ENCODE peak calls at places on chromosomes 11 and 22, in four cellular contexts. R is suprapubic skin, D is tibial nerve, N is sigmoid colon. K is an unnamed sample.

GRCh38 chr11:132099692-132100091 is 729.3 kb downstream of the NTM start:
- DNase-seq in R (no peak), D (peak; percentile 17), N (no peak), K (no peak)

GRCh38 chr22:41361716-41362310 is 19.9 kb upstream of the TEF start:
- DNase-seq in R (no peak), D (no peak), N (no peak), K (no peak)

GRCh38 chr22:39818050-39818449 is 75.5 kb downstream of the ENTHD1 start:
- DNase-seq in R (no peak), D (no peak), N (no peak), K (no peak)

GRCh38 chr11:110921742-110922200 is 209.5 kb upstream of the ARHGAP20 start:
- DNase-seq in R (no peak), D (no peak), N (peak; percentile 64), K (no peak)

GRCh38 chr22:24953294-24954113 is 988 bp downstream of the KIAA1671 start:
- DNase-seq in R (no peak), D (no peak), N (peak; percentile 69), K (peak; percentile 58)

GRCh38 chr11:1121343-1122331 is 36.1 kb upstream of the MUC5AC start:
- DNase-seq in R (peak; percentile 74), D (no peak), N (peak; percentile 59), K (peak; percentile 6)

GRCh38 chr22:38082986-38083710 is 836 bp downstream of the SLC16A8 start:
- DNase-seq in R (no peak), D (no peak), N (no peak), K (no peak)

GRCh38 chr11:67463680-67464410 is 5.2 kb downstream of the TMEM134 start:
- DNase-seq in R (peak; percentile 87), D (peak; percentile 58), N (peak; percentile 90), K (peak; percentile 69)

GRCh38 chr11:105000167-105000566 is 22.8 kb downstream of the CASP5 start:
- DNase-seq in R (no peak), D (no peak), N (no peak), K (no peak)

GRCh38 chr11:27253200-27253599 is 109.8 kb downstream of the CCDC34 start:
- DNase-seq in R (no peak), D (no peak), N (no peak), K (no peak)

DNA sequence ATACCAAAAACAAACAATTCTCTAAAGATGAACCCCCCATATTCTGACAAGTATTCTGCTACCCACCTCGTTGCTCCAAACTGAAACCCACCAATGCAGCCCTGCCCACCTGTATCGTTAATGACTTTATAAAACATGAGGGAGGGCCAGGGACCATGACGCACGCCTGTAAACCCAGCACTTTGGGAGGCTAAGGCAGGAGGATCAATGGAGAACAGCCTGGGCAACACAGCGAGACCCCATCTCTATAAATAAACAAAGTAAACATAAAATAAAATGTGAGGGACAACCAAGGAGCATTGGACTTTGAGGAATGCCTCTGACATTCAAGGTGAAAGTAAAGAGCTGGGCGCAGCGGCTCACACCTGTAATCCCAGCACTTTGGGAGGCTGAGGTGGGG is 39.8 kb upstream of the ATXN10 start:
- DNase-seq in R (no peak), D (no peak), N (peak; percentile 17), K (no peak)
- H3K4me1 ChIP-seq in R (peaks cover 6% of the 10 kb centered on the region), D (no peaks in the 10 kb centered on the region), N (peaks cover 6% of the 10 kb centered on the region), K (no peaks in the 10 kb centered on the region)

DNA sequence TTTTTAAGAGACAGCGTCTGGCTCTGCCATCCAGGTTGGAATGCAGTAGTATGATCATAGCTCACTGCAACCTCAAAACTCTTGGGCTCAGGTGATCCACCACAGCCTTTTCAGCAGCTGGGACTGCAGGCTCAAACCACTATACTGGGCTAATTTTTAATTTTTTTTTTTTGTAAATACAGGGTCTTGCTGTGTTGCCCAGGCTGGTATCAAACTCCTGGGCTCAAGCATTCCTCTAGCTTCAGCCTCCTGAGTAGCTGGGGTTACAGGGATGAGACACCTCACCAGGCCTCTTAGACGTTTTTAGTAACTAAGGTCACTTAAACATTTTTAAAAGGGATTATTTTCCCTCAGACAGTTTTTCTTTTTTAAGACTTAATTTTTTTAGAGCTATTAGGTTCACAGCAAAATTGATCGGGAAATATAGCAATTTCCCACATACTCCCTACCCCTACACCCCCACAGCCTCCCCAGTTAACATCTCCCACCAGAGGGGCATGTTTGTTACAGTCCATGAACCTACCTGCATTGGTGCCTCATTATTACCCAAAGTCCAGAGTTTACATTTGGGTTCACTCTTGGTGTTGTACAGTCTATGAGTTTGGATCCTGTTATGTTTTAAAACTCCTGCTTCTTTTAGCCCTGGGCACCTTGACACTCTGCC is 3.9 kb downstream of the BCR start:
- DNase-seq in R (no peak), D (no peak), N (no peak), K (no peak)
- TF ChIP-seq EP300 in R (no peak), D (no peak), N (no peak), K (no peak)

DNA sequence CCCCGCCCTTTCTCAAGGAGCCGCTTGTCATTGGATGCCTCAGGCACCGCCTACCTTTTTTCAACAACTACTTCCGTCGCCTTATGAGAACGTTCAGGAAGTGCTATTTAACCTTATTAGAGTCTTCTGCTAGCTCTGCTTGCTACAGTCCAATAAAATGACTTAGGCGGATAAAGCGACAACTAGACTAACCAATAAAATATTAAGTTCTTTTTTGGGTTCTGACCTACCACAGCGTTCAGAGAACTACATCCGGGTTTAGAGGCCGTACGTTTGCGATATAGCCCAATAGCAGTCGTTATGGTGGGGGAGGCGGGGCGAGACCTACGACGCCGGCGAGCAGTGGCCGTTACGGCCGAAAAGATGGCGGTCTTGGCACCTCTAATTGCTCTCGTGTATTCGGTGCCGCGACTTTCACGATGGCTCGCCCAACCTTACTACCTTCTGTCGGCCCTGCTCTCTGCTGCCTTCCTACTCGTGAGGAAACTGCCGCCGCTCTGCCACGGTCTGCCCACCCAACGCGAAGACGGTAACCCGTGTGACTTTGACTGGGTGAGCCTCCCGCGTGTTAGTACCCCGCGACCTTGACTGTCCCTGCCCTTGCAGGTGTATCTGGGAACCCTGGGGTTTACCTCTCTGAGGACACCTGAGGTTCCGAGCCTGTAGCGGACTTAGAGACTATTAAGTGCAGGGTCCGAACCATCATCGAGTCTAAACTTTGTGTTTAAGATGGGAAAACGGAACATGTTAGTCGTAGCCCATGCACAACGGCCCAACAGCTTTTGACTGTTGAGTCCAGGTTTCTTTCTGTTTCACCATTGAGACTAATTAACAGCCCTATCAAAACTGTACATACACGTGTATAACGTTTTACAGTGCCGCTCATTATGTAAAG is at the start of gene TMX2:
- DNase-seq in R (peak; percentile 96), D (peak; percentile 92), N (peak; percentile 97), K (peak; percentile 94)
- TF ChIP-seq POLR2A in R (peak; percentile 55), D (peak; percentile 38), N (peak; percentile 23), K (peak; percentile 69)

GRCh38 chr11:115279831-115280761 is 224.1 kb downstream of the CADM1 start:
- DNase-seq in R (no peak), D (no peak), N (no peak), K (no peak)

GRCh38 chr11:115287266-115287665 is 216.9 kb downstream of the CADM1 start:
- DNase-seq in R (no peak), D (no peak), N (no peak), K (no peak)

GRCh38 chr11:115290479-115291390 is 213.5 kb downstream of the CADM1 start:
- DNase-seq in R (no peak), D (no peak), N (no peak), K (no peak)

GRCh38 chr11:115286614-115287013 is 217.6 kb downstream of the CADM1 start:
- DNase-seq in R (no peak), D (no peak), N (no peak), K (no peak)

GRCh38 chr11:115284766-115285165 is 219.4 kb downstream of the CADM1 start:
- DNase-seq in R (no peak), D (no peak), N (no peak), K (no peak)
- H3K4me1 ChIP-seq in R (no peaks in the 10 kb centered on the region), D (peaks cover 3% of the 10 kb centered on the region), N (peaks cover 13% of the 10 kb centered on the region), K (peaks cover 15% of the 10 kb centered on the region)

DNA sequence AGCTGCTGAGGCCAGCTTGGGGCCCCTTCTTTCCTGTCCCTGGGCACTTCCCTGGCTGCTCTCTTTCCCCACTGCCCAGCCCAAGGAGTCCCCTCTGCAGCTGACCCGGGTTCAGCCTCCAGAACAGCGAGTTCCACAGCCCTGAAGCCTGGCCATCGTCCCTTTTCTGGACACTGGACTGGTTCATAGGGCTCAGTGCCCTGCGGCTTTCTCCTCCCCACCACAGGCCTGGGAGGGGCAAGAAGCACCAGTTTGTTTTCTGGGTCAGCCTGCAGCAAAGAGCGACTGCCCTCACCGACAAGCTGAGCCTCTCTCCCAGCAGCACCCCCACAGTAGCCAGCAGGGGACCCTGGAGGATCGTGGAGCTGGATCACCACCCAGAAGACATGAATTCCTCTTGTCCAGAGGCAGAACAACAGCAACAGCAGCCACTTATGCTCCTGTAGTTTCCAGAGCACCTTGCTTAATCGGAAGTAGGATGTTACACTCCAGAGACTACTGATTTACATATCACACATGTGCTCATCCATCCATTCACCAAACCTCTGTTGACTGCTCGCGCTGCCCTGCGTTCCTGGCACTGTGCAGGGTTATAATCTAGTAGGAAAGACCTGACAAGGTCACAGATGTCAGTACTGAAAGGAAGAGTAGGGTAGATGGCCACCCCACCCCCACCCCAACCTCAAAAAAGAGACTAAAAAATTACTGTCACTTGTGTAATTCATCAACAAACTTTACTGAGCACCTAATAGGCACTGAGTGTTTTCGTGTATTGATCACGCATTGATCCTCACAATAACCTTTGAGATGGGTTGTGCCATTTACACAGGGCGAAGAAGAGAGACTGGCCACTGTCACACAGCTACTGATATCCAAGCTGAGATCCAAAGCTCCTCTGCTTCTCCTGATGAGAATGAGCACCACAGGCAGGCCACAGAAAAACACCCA is 13.0 kb upstream of the CXCR5 start:
- DNase-seq in R (no peak), D (peak; percentile 65), N (peak; percentile 82), K (peak; percentile 28)
- TF ChIP-seq EP300 in R (no peak), D (peak; percentile 86), N (no peak), K (no peak)

GRCh38 chr11:12762283-12762682 is 88.1 kb downstream of the TEAD1 start:
- DNase-seq in R (no peak), D (no peak), N (no peak), K (no peak)

GRCh38 chr11:12764187-12764914 is 90.1 kb downstream of the TEAD1 start:
- DNase-seq in R (no peak), D (no peak), N (no peak), K (no peak)

GRCh38 chr11:12761029-12761428 is 86.8 kb downstream of the TEAD1 start:
- DNase-seq in R (no peak), D (no peak), N (no peak), K (no peak)

GRCh38 chr11:12765428-12765827 is 91.2 kb downstream of the TEAD1 start:
- DNase-seq in R (no peak), D (no peak), N (no peak), K (no peak)

GRCh38 chr11:12762696-12763324 is 88.6 kb downstream of the TEAD1 start:
- DNase-seq in R (no peak), D (no peak), N (no peak), K (no peak)
- TF ChIP-seq POLR2A in R (no peak), D (no peak), N (no peak), K (no peak)